ENCODE peak calls at places on chromosomes 5 and 9, in ten cellular contexts. K is body of pancreas, Y is esophagus squamous epithelium, A is hepatocyte, F is fibroblast of lung, J is suprapubic skin, N is endothelial cell of umbilical vein, P is cardiac muscle cell, U is lower lobe of right lung, S is IMR-90. X is an unnamed sample. For H3K4me1, the result is how much of the 10 kb centered on the place peaks cover.

GRCh38 chr5:174545926-174546325 is 178.5 kb upstream of the MSX2 start:
- DNase-seq in K (no peak), Y (no peak), A (no peak), F (no peak), J (no peak), N (no peak), P (no peak), U (no peak), S (no peak), X (no peak)

GRCh38 chr9:113302792-113303418 is at the start of gene RNF183:
- DNase-seq in K (no peak), Y (no peak), A (peak), F (no peak), J (no peak), N (no peak), P (no peak), U (no peak), S (no peak), X (no peak)

GRCh38 chr9:69871143-69871834 is 50.7 kb downstream of the CFAP95 start:
- DNase-seq in K (no peak), Y (no peak), A (no peak), F (no peak), J (no peak), N (no peak), P (no peak), U (no peak), S (no peak), X (no peak)

GRCh38 chr5:172768573-172769323 is 2.2 kb downstream of the DUSP1 start:
- DNase-seq in K (peak), Y (no peak), A (peak), F (peak), J (peak), N (peak), P (no peak), U (no peak), S (peak), X (peak)

GRCh38 chr5:120446068-120446492 is 18.0 kb upstream of the PRR16 start:
- DNase-seq in K (no peak), Y (no peak), A (peak), F (peak), J (no peak), N (peak), P (no peak), U (no peak), S (peak), X (no peak)

GRCh38 chr5:157575096-157575872 is at the start of gene ADAM19:
- DNase-seq in K (peak), Y (no peak), A (peak), F (peak), J (no peak), N (peak), P (peak), U (peak), S (peak), X (peak)

GRCh38 chr5:121968910-121969607 is 7.3 kb downstream of the SRFBP1 start:
- DNase-seq in K (peak), Y (no peak), A (peak), F (peak), J (no peak), N (peak), P (no peak), U (no peak), S (peak), X (no peak)

GRCh38 chr5:169583424-169584215 is at the start of gene SPDL1:
- DNase-seq in K (peak), Y (peak), A (peak), F (peak), J (peak), N (peak), P (peak), U (peak), S (peak), X (peak)

GRCh38 chr5:62206150-62206829 is 99.7 kb upstream of the KIF2A start:
- DNase-seq in K (no peak), Y (no peak), A (peak), F (no peak), J (no peak), N (no peak), P (peak), U (no peak), S (no peak), X (no peak)

GRCh38 chr5:59569608-59570334 is 323.8 kb downstream of the PDE4D start:
- DNase-seq in K (no peak), Y (no peak), A (no peak), F (no peak), J (no peak), N (no peak), P (no peak), U (no peak), S (no peak), X (no peak)

GRCh38 chr9:121990600-121991304 is 102.4 kb downstream of the TTLL11 start:
- DNase-seq in K (no peak), Y (no peak), A (no peak), F (no peak), J (no peak), N (no peak), P (no peak), U (no peak), S (no peak), X (no peak)

GRCh38 chr9:27212191-27212590 is 84.8 kb downstream of the EQTN start:
- DNase-seq in K (no peak), Y (no peak), A (no peak), F (no peak), J (no peak), N (no peak), P (no peak), U (no peak), S (peak), X (no peak)

GRCh38 chr9:98806394-98807069 is 938 bp upstream of the GALNT12 start:
- DNase-seq in K (no peak), Y (no peak), A (no peak), F (peak), J (peak), N (no peak), P (no peak), U (no peak), S (peak), X (no peak)

GRCh38 chr5:75020016-75020656 is 32.2 kb downstream of the GCNT4 start:
- DNase-seq in K (peak), Y (no peak), A (no peak), F (no peak), J (no peak), N (no peak), P (no peak), U (no peak), S (no peak), X (no peak)

GRCh38 chr5:98201006-98201620 is 572.4 kb upstream of the RGMB start:
- DNase-seq in K (no peak), Y (no peak), A (no peak), F (no peak), J (no peak), N (no peak), P (no peak), U (no peak), S (peak), X (no peak)

GRCh38 chr9:76542360-76542759 is 83.4 kb downstream of the GCNT1 start:
- DNase-seq in K (no peak), Y (no peak), A (no peak), F (no peak), J (no peak), N (no peak), P (no peak), U (no peak), S (no peak), X (no peak)

GRCh38 chr5:56330806-56331205 is 97.7 kb upstream of the ANKRD55 start:
- DNase-seq in K (no peak), Y (no peak), A (no peak), F (no peak), J (no peak), N (no peak), P (no peak), U (no peak), S (no peak), X (no peak)

GRCh38 chr5:56329652-56330051 is 96.5 kb upstream of the ANKRD55 start:
- DNase-seq in K (no peak), Y (no peak), A (no peak), F (no peak), J (no peak), N (no peak), P (no peak), U (no peak), S (no peak), X (no peak)

GRCh38 chr5:56330167-56330566 is 97.0 kb upstream of the ANKRD55 start:
- DNase-seq in K (no peak), Y (no peak), A (no peak), F (no peak), J (no peak), N (no peak), P (no peak), U (no peak), S (no peak), X (no peak)

GRCh38 chr5:56327810-56328209 is 94.7 kb upstream of the ANKRD55 start:
- DNase-seq in K (no peak), Y (no peak), A (no peak), F (no peak), J (no peak), N (peak), P (peak), U (no peak), S (no peak), X (peak)

GRCh38 chr5:56328753-56329560 is 95.8 kb upstream of the ANKRD55 start:
- DNase-seq in K (no peak), Y (no peak), A (peak), F (peak), J (no peak), N (peak), P (no peak), U (no peak), S (peak), X (peak)
- H3K4me1 ChIP-seq in K (under half), Y (under half), A (under half), F (under half), J (under half), N (under half), P (under half), U (under half), S (under half), X (under half)

GRCh38 chr9:116658265-116658664 is 28.8 kb upstream of the TRIM32 start:
- DNase-seq in K (no peak), Y (no peak), A (no peak), F (no peak), J (no peak), N (no peak), P (no peak), U (no peak), S (no peak), X (no peak)

GRCh38 chr9:116656977-116657376 is 30.1 kb upstream of the TRIM32 start:
- DNase-seq in K (no peak), Y (no peak), A (no peak), F (peak), J (no peak), N (no peak), P (no peak), U (no peak), S (peak), X (no peak)

GRCh38 chr9:116661037-116661954 is 25.8 kb upstream of the TRIM32 start:
- DNase-seq in K (peak), Y (no peak), A (peak), F (peak), J (no peak), N (peak), P (peak), U (no peak), S (peak), X (no peak)

GRCh38 chr9:116653580-116654355 is 33.3 kb upstream of the TRIM32 start:
- DNase-seq in K (no peak), Y (no peak), A (no peak), F (no peak), J (no peak), N (no peak), P (no peak), U (no peak), S (no peak), X (no peak)

DNA sequence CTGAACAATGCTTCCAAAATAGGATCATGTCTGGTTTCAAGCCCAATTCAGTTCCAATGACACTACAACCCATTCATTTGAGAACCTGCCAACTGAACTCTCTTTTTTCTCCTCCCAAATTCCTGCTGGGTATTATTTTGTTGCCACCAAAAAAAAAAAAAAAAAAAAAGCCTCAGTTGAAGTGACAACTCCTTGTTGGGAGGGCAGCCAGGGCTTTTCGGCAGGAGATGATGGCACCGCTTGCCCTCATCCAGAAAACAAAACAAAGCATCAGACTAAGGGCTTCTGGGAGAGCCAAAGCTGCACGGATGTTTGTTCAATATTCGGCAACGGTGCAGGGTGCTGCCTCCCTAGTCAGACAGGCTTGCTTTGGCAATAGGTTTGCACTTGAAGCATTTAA is 30.6 kb upstream of the TRIM32 start:
- DNase-seq in K (no peak), Y (no peak), A (no peak), F (no peak), J (no peak), N (no peak), P (no peak), U (no peak), S (no peak), X (no peak)
- H3K4me3 ChIP-seq in K (no peak), Y (no peak), A (no peak), F (no peak), J (no peak), N (no peak), P (no peak), U (no peak), S (no peak), X (no peak)

GRCh38 chr5:4204616-4205151 is 609.1 kb downstream of the IRX1 start:
- DNase-seq in K (no peak), Y (no peak), A (no peak), F (no peak), J (no peak), N (no peak), P (no peak), U (no peak), S (no peak), X (no peak)
- H3K4me1 ChIP-seq in K (under half), Y (under half), A (under half), F (under half), J (under half), N (under half), P (under half), U (under half), S (under half), X (under half)

DNA sequence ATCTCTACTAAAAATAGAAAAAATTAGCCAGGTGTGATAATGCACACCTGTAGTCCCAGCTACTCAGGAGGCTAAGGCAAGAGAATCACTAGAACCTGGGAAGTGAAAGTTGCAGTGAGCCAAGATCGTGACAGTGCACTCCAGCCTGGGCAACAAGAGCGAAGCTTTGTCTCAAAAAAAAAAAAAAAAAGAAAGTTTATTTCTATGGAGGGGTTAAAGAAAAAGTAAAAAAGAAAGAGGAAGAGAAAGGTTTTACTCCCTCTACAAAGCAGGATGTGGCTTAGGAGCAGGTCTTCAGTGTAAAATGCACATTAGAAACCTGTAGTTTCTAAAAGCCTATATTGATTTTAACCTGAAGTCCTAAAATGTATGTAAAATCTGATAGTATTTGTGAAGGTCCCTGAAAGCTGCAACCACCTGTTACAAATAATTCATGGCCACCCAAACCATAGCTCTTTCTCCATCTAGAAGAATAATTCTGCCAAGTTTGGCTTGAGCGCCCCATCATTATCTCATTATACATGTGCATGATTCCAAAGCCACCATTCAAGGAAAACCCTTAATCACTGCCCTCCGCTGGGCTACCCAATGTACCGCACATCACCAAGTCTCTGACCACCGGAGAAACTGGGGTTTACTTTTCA is 3.4 kb downstream of the FNBP1 start:
- DNase-seq in K (no peak), Y (no peak), A (no peak), F (no peak), J (no peak), N (no peak), P (no peak), U (no peak), S (no peak), X (no peak)
- H3K4me3 ChIP-seq in K (no peak), Y (no peak), A (no peak), F (no peak), J (no peak), N (no peak), P (no peak), U (peak), S (no peak), X (peak)

DNA sequence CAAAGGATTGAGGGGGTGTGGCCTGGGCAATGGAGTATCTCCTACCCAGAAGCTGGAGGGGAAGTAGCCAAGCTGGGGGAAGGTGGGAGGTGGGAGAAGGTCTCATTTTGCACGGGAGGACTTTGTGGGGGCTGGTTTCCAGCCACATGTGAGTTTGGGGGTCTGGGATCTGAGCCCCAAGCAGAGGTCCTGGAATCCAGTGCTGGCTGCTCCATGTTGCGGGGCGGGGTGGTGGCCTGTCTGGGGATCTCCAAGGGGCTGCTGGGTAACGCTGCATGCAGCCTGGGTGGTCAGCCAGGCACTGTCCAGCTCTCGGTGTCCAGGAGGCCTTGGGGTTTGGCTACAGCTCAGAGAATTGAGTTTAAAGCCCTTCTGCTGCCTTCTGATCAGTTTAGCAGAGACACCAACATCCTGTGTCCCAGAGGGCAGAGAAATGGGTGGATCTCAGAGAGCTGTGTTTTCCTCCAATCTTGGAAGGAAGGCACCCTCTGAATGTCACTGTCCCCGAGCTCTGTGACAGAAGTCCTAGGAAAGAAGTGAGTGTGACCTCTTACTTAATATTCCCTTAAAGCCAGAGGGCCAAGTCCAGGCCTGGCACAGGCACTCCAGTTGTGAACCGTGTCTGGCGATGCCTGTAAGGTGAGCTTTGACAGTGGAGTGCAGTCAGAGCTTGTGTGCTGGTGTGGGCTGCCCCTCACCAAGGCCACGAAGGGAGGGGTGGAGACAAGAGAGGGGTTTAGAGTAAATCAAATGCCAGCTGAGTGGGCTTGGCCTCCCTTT is 7.5 kb downstream of the DCANP1 start:
- DNase-seq in K (no peak), Y (no peak), A (no peak), F (no peak), J (no peak), N (no peak), P (no peak), U (no peak), S (no peak), X (no peak)
- H3K4me1 ChIP-seq in K (under half), Y (under half), A (under half), F (under half), J (under half), N (under half), P (under half), U (under half), S (under half), X (under half)

DNA sequence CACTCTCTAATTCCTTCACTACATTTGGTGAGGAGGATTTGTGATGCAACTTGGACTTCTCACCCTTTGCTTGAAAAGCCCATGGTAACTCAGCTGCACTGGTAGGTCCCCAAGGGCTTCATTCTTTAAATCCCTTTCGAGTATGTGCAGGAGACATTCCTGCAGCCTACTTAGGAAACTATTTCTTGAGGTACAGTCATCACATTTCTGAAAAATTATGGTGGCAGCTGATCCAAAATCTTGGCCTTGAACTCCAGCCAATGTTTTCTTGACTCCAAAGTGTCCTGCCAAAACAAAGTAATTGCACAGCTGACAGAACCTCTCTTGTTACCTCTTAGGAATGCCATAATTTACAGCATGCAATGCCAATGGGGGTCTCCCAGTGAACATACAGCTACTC is 99.7 kb downstream of the NPR3 start:
- DNase-seq in K (peak), Y (no peak), A (no peak), F (peak), J (no peak), N (no peak), P (no peak), U (no peak), S (peak), X (no peak)
- H3K4me3 ChIP-seq in K (no peak), Y (no peak), A (no peak), F (no peak), J (no peak), N (no peak), P (no peak), U (no peak), S (no peak), X (no peak)

GRCh38 chr5:1493941-1494340 is 29.8 kb downstream of the LPCAT1 start:
- DNase-seq in K (no peak), Y (no peak), A (no peak), F (no peak), J (no peak), N (no peak), P (no peak), U (no peak), S (no peak), X (no peak)
- H3K4me1 ChIP-seq in K (under half), Y (under half), A (under half), F (under half), J (under half), N (under half), P (under half), U (under half), S (under half), X (under half)

DNA sequence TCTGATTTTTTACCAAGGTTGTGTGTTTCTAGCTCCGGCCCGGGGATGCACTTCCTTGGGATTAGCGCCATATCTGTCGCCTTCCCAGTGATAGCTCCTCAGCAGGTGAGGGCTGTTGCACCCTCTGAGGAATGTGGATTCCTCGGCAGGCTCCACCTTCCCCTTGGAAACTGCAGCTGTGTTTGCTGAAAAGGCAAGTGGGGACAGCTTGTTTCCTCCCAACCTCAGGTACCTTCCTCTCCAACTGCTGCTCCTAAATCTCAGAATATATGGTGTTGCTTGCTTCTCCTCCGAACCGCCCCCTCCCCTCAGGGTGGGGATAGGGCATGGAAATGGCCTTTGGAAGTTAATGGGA is 1.3 kb downstream of the SLC1A1 start:
- DNase-seq in K (no peak), Y (no peak), A (peak), F (no peak), J (no peak), N (no peak), P (no peak), U (peak), S (no peak), X (no peak)
- H3K4me3 ChIP-seq in K (no peak), Y (peak), A (peak), F (no peak), J (peak), N (no peak), P (no peak), U (peak), S (peak), X (peak)

X was measured in effector memory CD4-positive, alpha-beta T cell.